ENCODE peak calls at places on chromosomes 3 and 15, in five cellular contexts. W, Y, Q, N and C are unnamed samples.

GRCh38 chr3:191414286-191414685 is 46.7 kb upstream of the PYDC2 start:
- DNase-seq in W (no peak), Y (no peak), Q (no peak), N (peak; percentile 38), C (no peak)

GRCh38 chr3:187186801-187187421 is 10.4 kb upstream of the RTP1 start:
- DNase-seq in W (no peak), Y (no peak), Q (peak; percentile 85), N (peak; percentile 88), C (peak; percentile 71)

GRCh38 chr3:140529558-140529957 is 148.3 kb upstream of the TRIM42 start:
- DNase-seq in W (no peak), Y (no peak), Q (no peak), N (no peak), C (no peak)

GRCh38 chr15:100383302-100384107 is 41.7 kb upstream of the ADAMTS17 start:
- DNase-seq in W (peak; percentile 64), Y (no peak), Q (no peak), N (peak; percentile 10), C (no peak)

GRCh38 chr15:41881925-41882688 is 11.7 kb downstream of the SPTBN5 start:
- DNase-seq in W (no peak), Y (no peak), Q (no peak), N (no peak), C (no peak)

GRCh38 chr3:127734754-127735473 is 62.2 kb downstream of the ABTB1 start:
- DNase-seq in W (peak; percentile 32), Y (peak; percentile 63), Q (peak; percentile 79), N (peak; percentile 97), C (no peak)

GRCh38 chr3:175193815-175194518 is 334.8 kb downstream of the NAALADL2 start:
- DNase-seq in W (no peak), Y (no peak), Q (no peak), N (peak; percentile 78), C (no peak)

GRCh38 chr3:50260027-50260941 is 8.7 kb upstream of the SEMA3B start:
- DNase-seq in W (peak; percentile 88), Y (no peak), Q (peak; percentile 96), N (peak; percentile 95), C (peak; percentile 97)

GRCh38 chr3:170909129-170909903 is 879 bp upstream of the EIF5A2 start:
- DNase-seq in W (no peak), Y (no peak), Q (peak; percentile 43), N (peak; percentile 89), C (no peak)

GRCh38 chr3:187264946-187265345 is 26.6 kb downstream of the MASP1 start:
- DNase-seq in W (no peak), Y (no peak), Q (no peak), N (peak; percentile 46), C (no peak)

GRCh38 chr3:29335438-29335837 is 54.6 kb downstream of the RBMS3 start:
- DNase-seq in W (peak; percentile 64), Y (peak; percentile 79), Q (peak; percentile 91), N (peak; percentile 100), C (peak; percentile 82)

GRCh38 chr15:70078578-70079417 is 18.9 kb downstream of the TLE3 start:
- DNase-seq in W (no peak), Y (no peak), Q (no peak), N (no peak), C (no peak)

GRCh38 chr15:50925281-50925680 is 16.8 kb downstream of the AP4E1 start:
- DNase-seq in W (no peak), Y (no peak), Q (no peak), N (no peak), C (no peak)

GRCh38 chr3:106317141-106318055 is 448.6 kb upstream of the CBLB start:
- DNase-seq in W (no peak), Y (no peak), Q (no peak), N (no peak), C (no peak)

GRCh38 chr15:60091150-60091549 is 87.0 kb downstream of the FOXB1 start:
- DNase-seq in W (peak; percentile 10), Y (peak; percentile 96), Q (no peak), N (peak; percentile 92), C (no peak)

GRCh38 chr3:102454101-102454625 is 19.3 kb downstream of the ZPLD1 start:
- DNase-seq in W (no peak), Y (no peak), Q (no peak), N (no peak), C (no peak)

GRCh38 chr3:31544634-31545033 is 11.9 kb downstream of the STT3B start:
- DNase-seq in W (peak; percentile 17), Y (no peak), Q (no peak), N (peak; percentile 39), C (peak; percentile 36)

GRCh38 chr3:133854971-133855370 is 40.7 kb downstream of the RAB6B start:
- DNase-seq in W (no peak), Y (no peak), Q (no peak), N (no peak), C (no peak)

GRCh38 chr3:13045245-13045903 is 27.9 kb downstream of the IQSEC1 start:
- DNase-seq in W (no peak), Y (no peak), Q (peak; percentile 42), N (no peak), C (no peak)

GRCh38 chr3:42535981-42536784 is 33.7 kb downstream of the VIPR1 start:
- DNase-seq in W (no peak), Y (no peak), Q (no peak), N (peak; percentile 38), C (no peak)

GRCh38 chr3:33074217-33075067 is 22.5 kb downstream of the GLB1 start:
- DNase-seq in W (peak; percentile 51), Y (no peak), Q (peak; percentile 63), N (peak; percentile 81), C (peak; percentile 46)

GRCh38 chr3:28243424-28244106 is 2.1 kb downstream of the CMC1 start:
- DNase-seq in W (no peak), Y (no peak), Q (no peak), N (no peak), C (no peak)

GRCh38 chr3:151085227-151085888 is at the start of gene MED12L:
- DNase-seq in W (peak; percentile 13), Y (peak; percentile 64), Q (peak; percentile 82), N (peak; percentile 90), C (peak; percentile 73)

GRCh38 chr3:94066829-94067470 is 4.1 kb downstream of the NSUN3 start:
- DNase-seq in W (no peak), Y (no peak), Q (no peak), N (no peak), C (no peak)

DNA sequence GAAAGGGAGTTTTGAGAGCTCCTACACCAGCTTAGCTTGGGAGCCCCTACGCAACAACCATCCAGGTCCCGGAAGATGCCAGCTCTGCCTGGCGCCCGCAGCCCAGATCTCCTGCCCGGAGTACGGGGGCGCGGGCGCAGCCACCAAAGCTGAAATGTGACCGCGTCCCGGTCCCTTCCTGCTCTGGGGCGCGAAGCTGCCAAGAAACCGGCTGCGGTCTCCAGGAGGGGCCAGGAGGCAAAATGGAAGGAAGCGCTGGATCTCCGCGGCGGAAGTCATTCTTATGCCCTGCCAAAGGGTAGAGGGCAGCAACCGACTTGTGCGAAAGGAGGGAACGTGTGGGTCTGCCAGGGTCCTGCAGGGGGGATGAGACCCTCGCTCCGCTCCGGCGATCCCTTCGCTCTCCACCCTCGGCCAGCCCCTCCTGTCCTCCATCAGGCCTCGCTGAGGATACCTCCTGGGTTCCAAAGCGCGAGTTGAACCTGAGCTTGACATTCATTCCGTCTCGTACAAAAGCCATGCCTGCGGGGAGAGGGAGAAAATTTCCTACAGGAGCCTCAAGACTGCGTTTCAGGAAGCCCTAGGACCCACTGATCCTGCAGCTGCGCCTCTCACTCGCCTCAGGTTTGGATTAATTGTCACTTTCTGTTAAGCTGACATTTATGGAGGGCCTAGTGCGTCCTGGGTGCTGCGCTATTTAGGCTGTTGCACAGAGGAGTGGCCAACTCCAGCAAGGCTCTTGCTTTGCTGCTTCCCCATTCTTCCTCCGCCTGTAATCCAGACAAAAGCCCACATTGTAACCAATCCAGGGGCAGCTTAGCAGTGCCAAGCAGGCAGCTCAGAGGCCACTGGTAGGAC is 98.3 kb upstream of the VGLL3 start:
- DNase-seq in W (peak; percentile 46), Y (no peak), Q (peak; percentile 85), N (peak; percentile 94), C (peak; percentile 65)
- H3K27ac ChIP-seq in W (peak overlapping the region; percentile 90), Y (no peak overlapping the region), Q (peak overlapping the region; percentile 89), N (peak overlapping the region; percentile 93), C (peak overlapping the region; percentile 85)

DNA sequence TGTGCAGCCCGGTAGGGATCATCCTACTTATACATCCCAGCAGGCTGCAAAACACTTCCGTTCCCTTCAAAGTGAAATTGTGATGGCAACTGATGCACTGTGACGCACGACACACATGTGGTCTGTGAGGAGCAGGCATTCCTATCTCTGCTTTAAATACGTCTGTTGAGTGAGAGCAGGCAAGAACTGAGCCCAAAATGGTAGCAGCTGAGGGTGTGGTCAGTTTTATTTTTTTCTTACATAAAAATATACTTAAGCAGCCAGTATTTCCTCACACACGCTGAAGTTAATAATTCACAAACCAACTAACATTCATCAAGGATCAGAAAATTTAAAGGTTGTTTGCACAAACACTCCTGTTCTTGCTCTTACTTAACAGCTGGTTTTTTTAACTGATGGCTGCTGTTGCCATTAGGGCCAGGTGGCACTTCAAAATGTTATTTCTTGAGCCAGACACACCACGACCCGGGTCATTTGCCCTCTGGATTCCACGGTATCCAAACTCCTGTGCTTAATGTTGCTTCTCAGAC is 23.9 kb downstream of the LRIG1 start:
- DNase-seq in W (no peak), Y (no peak), Q (no peak), N (no peak), C (no peak)
- H3K4me1 ChIP-seq in W (peaks cover 64% of the 10 kb centered on the region), Y (peaks cover 16% of the 10 kb centered on the region), Q (peaks cover 10% of the 10 kb centered on the region), N (peaks cover 31% of the 10 kb centered on the region), C (peaks cover 70% of the 10 kb centered on the region)

DNA sequence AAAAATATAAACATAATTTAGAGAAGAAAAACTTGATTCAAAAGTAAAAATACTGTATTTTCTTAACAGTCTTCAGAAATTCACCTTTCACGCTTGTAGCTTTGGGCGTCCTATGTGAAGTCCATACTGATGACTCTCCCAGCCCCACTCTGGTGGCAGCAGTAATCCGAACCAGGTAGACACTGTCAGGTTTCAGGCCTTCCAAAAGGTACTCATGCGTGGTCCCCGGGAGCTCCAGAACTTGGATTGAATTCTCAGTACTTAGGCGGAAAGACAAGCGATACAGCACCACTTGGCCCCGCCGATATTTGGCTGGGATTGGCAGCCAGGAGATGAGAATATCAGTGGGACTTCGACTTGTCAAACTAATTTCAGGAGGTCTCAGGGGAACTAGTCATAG is 69.7 kb downstream of the PRTG start:
- DNase-seq in W (no peak), Y (no peak), Q (no peak), N (no peak), C (no peak)
- H3K27ac ChIP-seq in W (no peak overlapping the region), Y (no peak overlapping the region), Q (no peak overlapping the region), N (no peak overlapping the region), C (no peak overlapping the region)

GRCh38 chr15:92519709-92520108 is 126.0 kb downstream of the ST8SIA2 start:
- DNase-seq in W (no peak), Y (no peak), Q (no peak), N (no peak), C (no peak)
- H3K4me1 ChIP-seq in W (no peaks in the 10 kb centered on the region), Y (no peaks in the 10 kb centered on the region), Q (no peaks in the 10 kb centered on the region), N (no peaks in the 10 kb centered on the region), C (peaks cover 3% of the 10 kb centered on the region)

DNA sequence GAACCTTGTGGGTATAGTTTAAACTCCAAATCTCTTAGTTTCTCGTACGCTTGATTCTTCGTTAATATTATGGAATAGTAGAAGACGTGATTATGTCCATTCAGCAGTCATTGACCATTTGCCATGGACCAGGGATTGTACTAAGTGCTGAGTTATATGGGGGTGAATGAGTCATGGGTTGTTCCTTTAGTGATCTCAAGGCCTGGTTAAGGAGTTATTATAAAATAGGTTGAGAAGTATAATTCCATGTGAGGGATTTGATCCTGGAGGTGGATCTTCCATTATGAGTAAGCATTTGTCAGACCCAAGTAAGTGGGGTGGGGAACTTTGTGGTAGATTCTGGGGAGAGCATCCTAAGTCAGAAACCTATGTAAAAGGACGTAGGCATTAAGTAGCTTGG is 15.4 kb downstream of the NR2C2 start:
- DNase-seq in W (no peak), Y (no peak), Q (no peak), N (peak; percentile 80), C (no peak)
- H3K27ac ChIP-seq in W (no peak overlapping the region), Y (no peak overlapping the region), Q (no peak overlapping the region), N (peak overlapping the region; percentile 29), C (no peak overlapping the region)